ENCODE peak calls at places on chromosomes 13 and 19, in seven cellular contexts. One of them, this sample, is unnamed.

GRCh38 chr13:24153979-24154378 is 6.5 kb upstream of the SPATA13 start:
- DNase-seq in nephron progenitor cell: no peak
- DNase-seq in lower leg skin: no peak
- DNase-seq in activated naive CD4-positive, alpha-beta T cell: no peak
- DNase-seq in amygdala: no peak
- DNase-seq in progenitor cell of endocrine pancreas: no peak
- DNase-seq in activated B cell treated with CpG ODN at 0.5 μM for 24 hours: no peak
- DNase-seq in this sample: no peak

GRCh38 chr13:107586216-107586615 is 629.1 kb downstream of the LIG4 start:
- DNase-seq in nephron progenitor cell: no peak
- DNase-seq in lower leg skin: no peak
- DNase-seq in activated naive CD4-positive, alpha-beta T cell: no peak
- DNase-seq in amygdala: no peak
- DNase-seq in progenitor cell of endocrine pancreas: no peak
- DNase-seq in activated B cell treated with CpG ODN at 0.5 μM for 24 hours: no peak
- DNase-seq in this sample: no peak

GRCh38 chr19:15154002-15154612 is 46.7 kb downstream of the NOTCH3 start:
- DNase-seq in nephron progenitor cell: peak
- DNase-seq in lower leg skin: no peak
- DNase-seq in activated naive CD4-positive, alpha-beta T cell: no peak
- DNase-seq in amygdala: no peak
- DNase-seq in progenitor cell of endocrine pancreas: no peak
- DNase-seq in activated B cell treated with CpG ODN at 0.5 μM for 24 hours: no peak
- DNase-seq in this sample: no peak

GRCh38 chr13:100875392-100876043 is 200.9 kb upstream of the TMTC4 start:
- DNase-seq in nephron progenitor cell: no peak
- DNase-seq in lower leg skin: no peak
- DNase-seq in activated naive CD4-positive, alpha-beta T cell: no peak
- DNase-seq in amygdala: no peak
- DNase-seq in progenitor cell of endocrine pancreas: no peak
- DNase-seq in activated B cell treated with CpG ODN at 0.5 μM for 24 hours: no peak
- DNase-seq in this sample: no peak

GRCh38 chr13:101569807-101570206 is 117.3 kb downstream of the ITGBL1 start:
- DNase-seq in nephron progenitor cell: no peak
- DNase-seq in lower leg skin: no peak
- DNase-seq in activated naive CD4-positive, alpha-beta T cell: no peak
- DNase-seq in amygdala: no peak
- DNase-seq in progenitor cell of endocrine pancreas: no peak
- DNase-seq in activated B cell treated with CpG ODN at 0.5 μM for 24 hours: no peak
- DNase-seq in this sample: no peak

GRCh38 chr19:7787602-7788177 is 24.6 kb downstream of the CLEC4M start:
- DNase-seq in nephron progenitor cell: no peak
- DNase-seq in lower leg skin: peak
- DNase-seq in activated naive CD4-positive, alpha-beta T cell: no peak
- DNase-seq in amygdala: no peak
- DNase-seq in progenitor cell of endocrine pancreas: no peak
- DNase-seq in activated B cell treated with CpG ODN at 0.5 μM for 24 hours: no peak
- DNase-seq in this sample: no peak

GRCh38 chr19:52542984-52543664 is 15.7 kb downstream of the ZNF808 start:
- DNase-seq in nephron progenitor cell: no peak
- DNase-seq in lower leg skin: no peak
- DNase-seq in activated naive CD4-positive, alpha-beta T cell: no peak
- DNase-seq in amygdala: no peak
- DNase-seq in progenitor cell of endocrine pancreas: no peak
- DNase-seq in activated B cell treated with CpG ODN at 0.5 μM for 24 hours: no peak
- DNase-seq in this sample: no peak

GRCh38 chr13:73054712-73055111 is 4.1 kb upstream of the KLF5 start:
- DNase-seq in nephron progenitor cell: no peak
- DNase-seq in lower leg skin: no peak
- DNase-seq in activated naive CD4-positive, alpha-beta T cell: no peak
- DNase-seq in amygdala: no peak
- DNase-seq in progenitor cell of endocrine pancreas: no peak
- DNase-seq in activated B cell treated with CpG ODN at 0.5 μM for 24 hours: no peak
- DNase-seq in this sample: peak

GRCh38 chr19:3324405-3324856 is 42.0 kb upstream of the NFIC start:
- DNase-seq in nephron progenitor cell: peak
- DNase-seq in lower leg skin: peak
- DNase-seq in activated naive CD4-positive, alpha-beta T cell: peak
- DNase-seq in amygdala: no peak
- DNase-seq in progenitor cell of endocrine pancreas: peak
- DNase-seq in activated B cell treated with CpG ODN at 0.5 μM for 24 hours: peak
- DNase-seq in this sample: no peak

GRCh38 chr19:11195169-11195568 is 2.2 kb downstream of the KANK2 start:
- DNase-seq in nephron progenitor cell: no peak
- DNase-seq in lower leg skin: no peak
- DNase-seq in activated naive CD4-positive, alpha-beta T cell: no peak
- DNase-seq in amygdala: no peak
- DNase-seq in progenitor cell of endocrine pancreas: no peak
- DNase-seq in activated B cell treated with CpG ODN at 0.5 μM for 24 hours: no peak
- DNase-seq in this sample: no peak

GRCh38 chr13:41742917-41743552 is 217.9 kb downstream of the VWA8 start:
- DNase-seq in nephron progenitor cell: no peak
- DNase-seq in lower leg skin: no peak
- DNase-seq in activated naive CD4-positive, alpha-beta T cell: no peak
- DNase-seq in amygdala: no peak
- DNase-seq in progenitor cell of endocrine pancreas: no peak
- DNase-seq in activated B cell treated with CpG ODN at 0.5 μM for 24 hours: no peak
- DNase-seq in this sample: no peak

GRCh38 chr13:31213681-31214289 is 14.0 kb downstream of the B3GLCT start:
- DNase-seq in nephron progenitor cell: no peak
- DNase-seq in lower leg skin: no peak
- DNase-seq in activated naive CD4-positive, alpha-beta T cell: no peak
- DNase-seq in amygdala: no peak
- DNase-seq in progenitor cell of endocrine pancreas: no peak
- DNase-seq in activated B cell treated with CpG ODN at 0.5 μM for 24 hours: no peak
- DNase-seq in this sample: no peak

GRCh38 chr13:40979232-40979631 is 39.9 kb downstream of the ELF1 start:
- DNase-seq in nephron progenitor cell: no peak
- DNase-seq in lower leg skin: no peak
- DNase-seq in activated naive CD4-positive, alpha-beta T cell: no peak
- DNase-seq in amygdala: no peak
- DNase-seq in progenitor cell of endocrine pancreas: no peak
- DNase-seq in activated B cell treated with CpG ODN at 0.5 μM for 24 hours: no peak
- DNase-seq in this sample: no peak

GRCh38 chr13:67134322-67135129 is 95.6 kb downstream of the PCDH9 start:
- DNase-seq in nephron progenitor cell: no peak
- DNase-seq in lower leg skin: no peak
- DNase-seq in activated naive CD4-positive, alpha-beta T cell: no peak
- DNase-seq in amygdala: no peak
- DNase-seq in progenitor cell of endocrine pancreas: no peak
- DNase-seq in activated B cell treated with CpG ODN at 0.5 μM for 24 hours: no peak
- DNase-seq in this sample: no peak

This sample was measured in left colon.